ENCODE peak calls at places on chromosomes 6 and 20, in eight cellular contexts. Z, T, E, P, B, A, O and R are unnamed samples.
A peak's percentile ranks its signal among the peaks of the same experiment; 100 is the strongest.

GRCh38 chr20:58352454-58352853 is 36.6 kb upstream of the VAPB start:
- DNase-seq in Z (no peak), P (no peak), B (no peak), O (no peak), T (no peak), A (no peak), E (no peak), R (no peak)

GRCh38 chr20:7094438-7094997 is 327.0 kb downstream of the BMP2 start:
- DNase-seq in T (peak; percentile 64), P (no peak), E (peak; percentile 5), B (peak; percentile 58), A (no peak), O (no peak), Z (no peak), R (no peak)

GRCh38 chr6:147126618-147127022 is 77.6 kb upstream of the STXBP5 start:
- DNase-seq in O (no peak), E (no peak), Z (no peak), B (peak; percentile 10), A (no peak), T (no peak), P (no peak), R (no peak)

GRCh38 chr20:3248167-3248992 is 9.4 kb upstream of the SLC4A11 start:
- DNase-seq in O (no peak), E (no peak), B (peak; percentile 19), A (peak; percentile 56), P (no peak), T (peak; percentile 72), Z (no peak), R (no peak)

GRCh38 chr20:19633985-19634384 is 124.1 kb upstream of the RIN2 start:
- DNase-seq in E (no peak), P (no peak), A (no peak), T (no peak), O (no peak), Z (peak; percentile 65), B (no peak), R (no peak)

GRCh38 chr6:141484726-141485125 is 648.0 kb upstream of the GJE1 start:
- DNase-seq in A (no peak), T (no peak), P (no peak), B (no peak), Z (no peak), O (peak; percentile 22), E (no peak), R (no peak)

GRCh38 chr6:163754866-163755265 is 340.3 kb downstream of the QKI start:
- DNase-seq in O (no peak), B (no peak), P (no peak), E (no peak), Z (no peak), T (no peak), A (no peak), R (no peak)

GRCh38 chr6:156852858-156853216 is 75.7 kb downstream of the ARID1B start:
- DNase-seq in P (no peak), B (no peak), A (no peak), E (no peak), T (no peak), Z (no peak), O (no peak), R (no peak)

GRCh38 chr6:156867121-156867520 is 89.9 kb downstream of the ARID1B start:
- DNase-seq in P (no peak), O (no peak), B (no peak), T (no peak), A (no peak), E (no peak), Z (no peak), R (no peak)

GRCh38 chr6:146594495-146594894 is 4.3 kb upstream of the ADGB start:
- DNase-seq in T (no peak), B (no peak), E (no peak), O (no peak), A (no peak), P (no peak), Z (no peak), R (no peak)

GRCh38 chr20:1721687-1722512 is 64.3 kb upstream of the SIRPG start:
- DNase-seq in Z (no peak), E (no peak), T (peak; percentile 67), P (no peak), B (no peak), A (no peak), O (no peak), R (no peak)

GRCh38 chr6:108955329-108955949 is 107.2 kb downstream of the ARMC2 start:
- DNase-seq in E (no peak), A (no peak), T (no peak), Z (no peak), O (no peak), B (no peak), P (no peak), R (no peak)

GRCh38 chr6:55276745-55277627 is 50.3 kb upstream of the GFRAL start:
- DNase-seq in A (no peak), T (peak; percentile 32), E (peak; percentile 15), P (no peak), B (peak; percentile 51), O (no peak), Z (peak; percentile 50), R (no peak)

GRCh38 chr6:143673638-143674037 is 4.1 kb upstream of the PHACTR2 start:
- DNase-seq in P (no peak), O (no peak), T (no peak), E (peak; percentile 19), A (no peak), Z (peak; percentile 75), B (no peak), R (no peak)

GRCh38 chr6:151010111-151010510 is 144.6 kb downstream of the MTHFD1L start:
- DNase-seq in A (no peak), P (no peak), B (no peak), Z (no peak), T (no peak), E (no peak), O (no peak), R (no peak)